ENCODE peak calls at places on chromosomes 5 and 9, in nine cellular contexts. C is activated CD4-positive, alpha-beta T cell treated with anti-CD3 and anti-CD28 coated beads for 4 hours; O is ovary; S is stimulated activated CD8-positive, alpha-beta memory T cell treated with anti-CD3 and anti-CD28 coated beads, Interleukin-7, amount 100 ng/mL, for 24 hours; T is H7; H is glomerular endothelial cell; R is mucosa of descending colon; J is GM13976; X is lower leg skin. V is an unnamed sample.

GRCh38 chr5:22372376-22372775 is 480.8 kb downstream of the CDH12 start:
- DNase-seq in C (no peak), O (no peak), S (no peak), T (no peak), H (no peak), R (no peak), J (no peak), X (no peak), V (no peak)

GRCh38 chr9:37083654-37084053 is 36.7 kb upstream of the ZCCHC7 start:
- DNase-seq in C (no peak), O (no peak), S (no peak), T (no peak), H (no peak), R (no peak), J (no peak), X (no peak), V (no peak)

GRCh38 chr5:81853005-81853357 is 102.1 kb upstream of the SSBP2 start:
- DNase-seq in C (no peak), O (peak; percentile 18), S (no peak), T (no peak), H (no peak), R (no peak), J (no peak), X (no peak), V (no peak)

GRCh38 chr5:74318985-74319563 is 321.5 kb downstream of the ENC1 start:
- DNase-seq in C (no peak), O (no peak), S (no peak), T (no peak), H (no peak), R (no peak), J (no peak), X (no peak), V (no peak)

GRCh38 chr9:128088253-128088945 is 20.4 kb downstream of the SLC25A25 start:
- DNase-seq in C (no peak), O (no peak), S (no peak), T (peak; percentile 11), H (no peak), R (no peak), J (no peak), X (no peak), V (no peak)

GRCh38 chr5:109939109-109939682 is 249.5 kb downstream of the MAN2A1 start:
- DNase-seq in C (no peak), O (no peak), S (no peak), T (no peak), H (no peak), R (no peak), J (no peak), X (no peak), V (no peak)

GRCh38 chr9:86396412-86396811 is 42.2 kb upstream of the TUT7 start:
- DNase-seq in C (no peak), O (no peak), S (no peak), T (no peak), H (no peak), R (no peak), J (no peak), X (no peak), V (no peak)

GRCh38 chr5:75050415-75050814 is 1.9 kb downstream of the GCNT4 start:
- DNase-seq in C (no peak), O (no peak), S (no peak), T (peak; percentile 56), H (no peak), R (no peak), J (no peak), X (no peak), V (no peak)

GRCh38 chr9:93064392-93065124 is 6.1 kb downstream of the SUSD3 start:
- DNase-seq in C (peak; percentile 83), O (no peak), S (peak; percentile 74), T (no peak), H (no peak), R (peak; percentile 68), J (peak; percentile 93), X (peak; percentile 43), V (peak; percentile 81)

GRCh38 chr5:2758632-2759031 is 7.2 kb upstream of the IRX2 start:
- DNase-seq in C (no peak), O (no peak), S (no peak), T (no peak), H (no peak), R (no peak), J (no peak), X (no peak), V (no peak)

GRCh38 chr5:142746532-142746931 is 23.6 kb upstream of the ARHGAP26 start:
- DNase-seq in C (no peak), O (no peak), S (no peak), T (no peak), H (no peak), R (no peak), J (no peak), X (no peak), V (no peak)

GRCh38 chr5:23820764-23821471 is 313.5 kb downstream of the PRDM9 start:
- DNase-seq in C (no peak), O (no peak), S (no peak), T (peak; percentile 2), H (no peak), R (peak; percentile 3), J (no peak), X (peak; percentile 31), V (no peak)

GRCh38 chr9:109806506-109807115 is 26.6 kb downstream of the PALM2AKAP2 start:
- DNase-seq in C (no peak), O (no peak), S (no peak), T (no peak), H (no peak), R (no peak), J (no peak), X (no peak), V (no peak)

GRCh38 chr9:129665008-129665771 is at the start of gene PRRX2:
- DNase-seq in C (peak; percentile 35), O (no peak), S (no peak), T (peak; percentile 91), H (no peak), R (no peak), J (peak; percentile 65), X (peak; percentile 48), V (peak; percentile 11)

GRCh38 chr5:145245354-145245753 is 589.8 kb downstream of the PRELID2 start:
- DNase-seq in C (no peak), O (no peak), S (no peak), T (no peak), H (peak; percentile 33), R (no peak), J (no peak), X (no peak), V (no peak)

GRCh38 chr5:41656597-41656996 is 146.2 kb upstream of the PLCXD3 start:
- DNase-seq in C (no peak), O (no peak), S (no peak), T (no peak), H (no peak), R (no peak), J (no peak), X (no peak), V (no peak)

GRCh38 chr5:14444988-14445387 is 136.6 kb upstream of the OTULINL start:
- DNase-seq in C (no peak), O (no peak), S (no peak), T (no peak), H (no peak), R (peak; percentile 52), J (no peak), X (no peak), V (no peak)

GRCh38 chr9:31084331-31084730 is 1300.1 kb upstream of the ACO1 start:
- DNase-seq in C (no peak), O (no peak), S (no peak), T (no peak), H (no peak), R (no peak), J (no peak), X (no peak), V (no peak)

GRCh38 chr5:132417889-132418432 is 48.5 kb downstream of the SLC22A5 start:
- DNase-seq in C (no peak), O (no peak), S (no peak), T (no peak), H (no peak), R (no peak), J (no peak), X (no peak), V (no peak)

GRCh38 chr5:154753792-154754191 is 1.4 kb upstream of the LARP1 start:
- DNase-seq in C (no peak), O (peak; percentile 90), S (no peak), T (no peak), H (no peak), R (peak; percentile 55), J (no peak), X (peak; percentile 85), V (no peak)

GRCh38 chr5:174726916-174727793 is 2.8 kb downstream of the MSX2 start:
- DNase-seq in C (no peak), O (no peak), S (no peak), T (no peak), H (no peak), R (no peak), J (no peak), X (no peak), V (no peak)

GRCh38 chr9:105344283-105344682 is 99.8 kb downstream of the SLC44A1 start:
- DNase-seq in C (no peak), O (no peak), S (no peak), T (no peak), H (no peak), R (no peak), J (no peak), X (no peak), V (no peak)

GRCh38 chr5:116509483-116510244 is 65.0 kb downstream of the SEMA6A start:
- DNase-seq in C (no peak), O (no peak), S (no peak), T (no peak), H (no peak), R (no peak), J (no peak), X (no peak), V (no peak)

GRCh38 chr5:1874820-1875219 is 7.9 kb downstream of the IRX4 start:
- DNase-seq in C (no peak), O (no peak), S (no peak), T (peak; percentile 87), H (no peak), R (no peak), J (no peak), X (no peak), V (no peak)

GRCh38 chr5:159444441-159445082 is 114.3 kb upstream of the IL12B start:
- DNase-seq in C (no peak), O (no peak), S (no peak), T (peak; percentile 56), H (no peak), R (no peak), J (peak; percentile 67), X (no peak), V (no peak)

GRCh38 chr5:149403923-149404745 is 25.0 kb upstream of the IL17B start:
- DNase-seq in C (no peak), O (no peak), S (no peak), T (no peak), H (no peak), R (no peak), J (no peak), X (no peak), V (no peak)

GRCh38 chr5:81233080-81233634 is at the start of gene CKMT2:
- DNase-seq in C (no peak), O (peak; percentile 96), S (no peak), T (peak; percentile 92), H (no peak), R (peak; percentile 68), J (no peak), X (no peak), V (no peak)

GRCh38 chr9:133581553-133582343 is 27.4 kb downstream of the FAM163B start:
- DNase-seq in C (no peak), O (peak; percentile 69), S (no peak), T (no peak), H (no peak), R (no peak), J (no peak), X (no peak), V (no peak)

GRCh38 chr5:124819201-124819600 is 72.8 kb upstream of the ZNF608 start:
- DNase-seq in C (no peak), O (no peak), S (no peak), T (no peak), H (no peak), R (no peak), J (no peak), X (no peak), V (no peak)

GRCh38 chr5:15938961-15939360 is 240.6 kb downstream of the MARCHF11 start:
- DNase-seq in C (no peak), O (no peak), S (no peak), T (no peak), H (peak; percentile 70), R (no peak), J (no peak), X (no peak), V (no peak)

GRCh38 chr9:115038138-115038537 is 79.8 kb downstream of the TNC start:
- DNase-seq in C (no peak), O (no peak), S (no peak), T (no peak), H (no peak), R (no peak), J (no peak), X (no peak), V (no peak)

V was measured in naive B cell.